ENCODE peak calls at places on chromosomes 3 and 15, in six cellular contexts. J, Z, C, I, S and A are unnamed samples. For H3K4me1, the result is how much of the 10 kb centered on the place peaks cover.

GRCh38 chr3:140942221-140943104 is 827 bp downstream of the SLC25A36 start:
- DNase-seq in C (peak), J (peak), S (peak), I (peak), Z (no peak), A (peak)

GRCh38 chr3:158152186-158152585 is 42.3 kb downstream of the RSRC1 start:
- DNase-seq in J (no peak), Z (no peak), S (no peak), I (no peak), C (no peak), A (no peak)

GRCh38 chr3:195767792-195768191 is 43.9 kb downstream of the MUC4 start:
- DNase-seq in S (no peak), Z (no peak), C (no peak), I (no peak), J (no peak), A (no peak)

GRCh38 chr3:126465928-126466564 is 9.6 kb downstream of the ZXDC start:
- DNase-seq in C (peak), J (peak), I (peak), S (no peak), Z (no peak), A (no peak)

GRCh38 chr3:141384575-141384974 is 16.3 kb downstream of the ZBTB38 start:
- DNase-seq in C (no peak), J (no peak), I (no peak), S (no peak), Z (no peak), A (no peak)

GRCh38 chr15:56839099-56839498 is 79.3 kb upstream of the TCF12 start:
- DNase-seq in I (no peak), C (no peak), Z (no peak), S (no peak), J (no peak), A (no peak)

GRCh38 chr3:189459231-189459630 is 172.0 kb upstream of the TP63 start:
- DNase-seq in C (no peak), S (no peak), J (no peak), I (no peak), Z (no peak), A (no peak)

GRCh38 chr3:172285844-172286243 is 162.4 kb downstream of the GHSR start:
- DNase-seq in Z (no peak), J (no peak), I (no peak), C (no peak), S (peak), A (no peak)

GRCh38 chr15:82647045-82647834 is at the start of gene CPEB1:
- DNase-seq in Z (no peak), S (no peak), C (peak), I (peak), J (peak), A (peak)

GRCh38 chr3:196227629-196228493 is 11.5 kb downstream of the SLC51A start:
- DNase-seq in J (no peak), Z (no peak), C (no peak), S (no peak), I (no peak), A (no peak)

GRCh38 chr3:139302084-139302800 is 41.6 kb upstream of the MRPS22 start:
- DNase-seq in I (peak), S (peak), Z (no peak), J (no peak), C (no peak), A (peak)

GRCh38 chr3:138082085-138082991 is 33.1 kb downstream of the DZIP1L start:
- DNase-seq in I (peak), C (no peak), Z (no peak), J (no peak), S (peak), A (no peak)

GRCh38 chr15:93152264-93152884 is 63.4 kb upstream of the RGMA start:
- DNase-seq in Z (no peak), S (no peak), C (peak), I (no peak), J (no peak), A (no peak)

GRCh38 chr15:72907733-72908132 is 124.2 kb upstream of the ADPGK start:
- DNase-seq in S (no peak), J (no peak), I (no peak), Z (no peak), C (no peak), A (no peak)
- H3K4me1 ChIP-seq in S (under half), J (under half), I (under half), Z (under half), C (under half), A (under half)

GRCh38 chr3:129872107-129872506 is 21.4 kb downstream of the TMCC1 start:
- DNase-seq in I (no peak), J (no peak), C (no peak), Z (no peak), S (no peak), A (no peak)
- H3K27ac ChIP-seq in I (no peak), J (no peak), C (no peak), Z (no peak), S (no peak), A (no peak)

DNA sequence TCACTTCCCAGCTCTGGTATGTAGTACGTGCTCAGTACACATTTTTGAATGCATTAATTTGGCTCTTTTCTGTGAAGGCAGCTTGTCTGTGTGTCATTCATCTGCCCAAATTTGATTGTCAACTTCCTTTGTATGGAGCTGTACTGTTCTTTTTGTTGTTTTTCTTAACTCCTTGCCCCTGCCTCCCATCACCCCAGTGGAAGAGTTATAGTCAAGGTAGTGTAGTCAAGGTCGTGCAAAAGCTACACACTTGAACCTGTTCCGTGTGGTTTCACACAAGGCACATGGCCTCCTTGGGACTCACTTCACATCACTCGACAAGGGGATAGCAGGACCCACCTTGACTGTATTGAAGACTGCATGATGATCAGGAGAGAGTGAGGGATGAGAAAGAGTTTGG is 37.6 kb downstream of the SMAD3 start:
- DNase-seq in S (no peak), Z (no peak), C (no peak), I (no peak), J (no peak), A (no peak)
- H3K4me1 ChIP-seq in S (half or more), Z (half or more), C (half or more), I (under half), J (half or more), A (half or more)

DNA sequence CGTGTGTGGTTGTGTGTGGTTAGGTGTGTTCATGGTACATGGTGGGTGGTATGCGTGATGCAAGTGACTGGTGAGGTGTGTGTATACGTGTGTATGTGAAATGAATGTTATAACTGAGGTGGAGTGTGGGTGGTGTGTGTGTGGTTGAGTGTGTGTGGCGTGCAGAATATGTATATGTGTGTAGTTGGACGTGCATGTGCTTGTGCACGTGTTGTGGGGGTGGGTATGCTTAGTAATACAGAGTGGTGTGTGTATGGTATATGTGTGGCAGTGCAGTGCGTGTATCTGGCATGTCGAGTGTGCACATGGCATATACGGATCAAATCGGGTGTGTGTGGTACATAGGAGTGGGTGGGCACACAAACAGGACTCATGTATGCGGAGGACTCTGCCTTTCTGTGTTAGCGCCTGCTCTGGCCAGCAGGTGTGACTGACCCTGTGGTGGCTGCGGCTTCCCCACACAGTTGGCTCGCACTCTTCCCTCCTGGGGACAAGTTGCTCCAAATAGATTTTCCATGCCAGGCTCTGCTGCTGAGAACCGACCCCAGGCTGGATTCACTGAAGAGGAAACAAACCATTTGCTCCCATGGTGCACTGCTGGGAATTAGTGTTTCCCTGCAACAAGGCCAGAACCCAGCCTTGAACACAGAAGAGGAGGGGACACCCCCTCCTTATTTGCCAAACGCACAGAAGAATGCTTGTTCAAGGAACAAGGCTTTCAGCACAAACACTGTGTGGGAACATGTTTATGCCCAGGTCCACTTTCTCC is 1.2 kb upstream of the C3orf70 start:
- DNase-seq in C (no peak), Z (no peak), J (no peak), I (no peak), S (no peak), A (no peak)
- H3K27ac ChIP-seq in C (peak), Z (no peak), J (no peak), I (no peak), S (no peak), A (no peak)